ENCODE peak calls at places on chromosomes 3 and 15, in four cellular contexts. O is mucosa of descending colon, Z is spleen, T is transverse colon. E is an unnamed sample.

GRCh38 chr3:12187448-12188327 is 29.0 kb upstream of the TIMP4 start:
- DNase-seq in O (peak; percentile 50), Z (peak; percentile 84), T (peak; percentile 34), E (no peak)

GRCh38 chr3:128051459-128051836 is 789 bp upstream of the SEC61A1 start:
- DNase-seq in O (no peak), Z (no peak), T (no peak), E (no peak)

GRCh38 chr15:64878708-64879107 is 33.0 kb upstream of the ANKDD1A start:
- DNase-seq in O (no peak), Z (peak; percentile 80), T (peak; percentile 33), E (no peak)

GRCh38 chr15:62895905-62896316 is 146.6 kb upstream of the TPM1 start:
- DNase-seq in O (no peak), Z (no peak), T (no peak), E (no peak)

GRCh38 chr3:24502690-24503089 is 8.0 kb upstream of the THRB start:
- DNase-seq in O (no peak), Z (no peak), T (no peak), E (no peak)

GRCh38 chr15:99474041-99474906 is 91.5 kb upstream of the MEF2A start:
- DNase-seq in O (no peak), Z (no peak), T (peak; percentile 32), E (peak; percentile 61)

GRCh38 chr15:43958894-43959330 is 132.1 kb downstream of the WDR76 start:
- DNase-seq in O (no peak), Z (no peak), T (no peak), E (no peak)

GRCh38 chr15:45790325-45790943 is 155.6 kb downstream of the SQOR start:
- DNase-seq in O (no peak), Z (no peak), T (peak; percentile 34), E (no peak)

GRCh38 chr3:4680881-4681300 is 187.7 kb downstream of the ITPR1 start:
- DNase-seq in O (no peak), Z (no peak), T (no peak), E (no peak)

GRCh38 chr15:59330649-59331048 is 42.0 kb downstream of the MYO1E start:
- DNase-seq in O (no peak), Z (no peak), T (no peak), E (no peak)

GRCh38 chr15:29053006-29053405 is 167.2 kb downstream of the APBA2 start:
- DNase-seq in O (no peak), Z (no peak), T (no peak), E (no peak)

GRCh38 chr15:29048011-29048410 is 162.2 kb downstream of the APBA2 start:
- DNase-seq in O (no peak), Z (peak; percentile 11), T (no peak), E (no peak)

GRCh38 chr15:29053661-29054131 is 167.9 kb downstream of the APBA2 start:
- DNase-seq in O (no peak), Z (no peak), T (no peak), E (no peak)

GRCh38 chr15:29054171-29055045 is 168.6 kb downstream of the APBA2 start:
- DNase-seq in O (no peak), Z (no peak), T (no peak), E (no peak)

DNA sequence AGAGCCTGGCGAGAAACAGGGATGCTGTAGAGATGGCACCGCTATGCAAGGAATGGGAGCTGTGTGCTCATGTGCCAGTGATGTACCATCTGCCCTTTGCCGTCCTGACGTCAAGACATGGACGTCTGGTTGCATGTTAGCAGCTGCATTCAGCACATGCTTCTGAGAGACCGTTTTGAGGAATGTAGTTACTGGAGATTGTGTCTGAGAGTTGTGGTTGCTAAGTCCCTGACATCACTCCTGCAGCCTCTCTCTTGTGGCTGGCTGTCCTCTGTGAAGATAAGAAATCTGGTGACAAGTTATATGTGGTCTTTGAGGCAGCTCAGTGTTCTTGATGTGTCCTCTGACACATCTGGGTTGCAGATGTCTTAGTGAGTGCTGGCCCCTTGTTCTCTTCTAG is 165.1 kb downstream of the APBA2 start:
- DNase-seq in O (no peak), Z (no peak), T (no peak), E (no peak)
- TF ChIP-seq CTCF in O (no peak), Z (no peak), T (no peak), E (no peak)

DNA sequence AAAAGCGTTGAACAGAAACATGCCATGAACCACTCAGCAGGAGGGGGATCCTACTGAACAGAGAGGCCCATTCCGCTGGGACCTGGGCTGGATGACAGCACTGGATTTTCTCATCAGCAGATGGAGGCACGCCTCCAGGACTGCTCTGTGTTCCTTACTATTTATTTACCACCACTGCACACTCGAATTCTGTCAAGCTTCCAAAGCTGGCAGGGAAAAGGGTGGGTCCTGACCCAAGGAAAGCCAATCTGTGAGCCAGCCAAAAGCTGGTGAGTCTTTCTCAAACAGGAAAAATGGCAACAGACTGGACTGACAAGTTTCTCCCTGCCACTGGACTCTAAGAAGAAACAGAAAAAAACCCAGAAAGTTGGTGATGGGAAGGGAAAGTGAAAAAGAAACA is 37.8 kb downstream of the CD47 start:
- DNase-seq in O (no peak), Z (no peak), T (no peak), E (no peak)
- TF ChIP-seq CTCF in O (no peak), Z (no peak), T (no peak), E (no peak)

GRCh38 chr15:51888593-51889195 is 59.2 kb downstream of the TMOD3 start:
- DNase-seq in O (no peak), Z (no peak), T (no peak), E (no peak)
- TF ChIP-seq CTCF in O (peak; percentile 33), Z (peak; percentile 69), T (peak; percentile 69), E (peak; percentile 95)

DNA sequence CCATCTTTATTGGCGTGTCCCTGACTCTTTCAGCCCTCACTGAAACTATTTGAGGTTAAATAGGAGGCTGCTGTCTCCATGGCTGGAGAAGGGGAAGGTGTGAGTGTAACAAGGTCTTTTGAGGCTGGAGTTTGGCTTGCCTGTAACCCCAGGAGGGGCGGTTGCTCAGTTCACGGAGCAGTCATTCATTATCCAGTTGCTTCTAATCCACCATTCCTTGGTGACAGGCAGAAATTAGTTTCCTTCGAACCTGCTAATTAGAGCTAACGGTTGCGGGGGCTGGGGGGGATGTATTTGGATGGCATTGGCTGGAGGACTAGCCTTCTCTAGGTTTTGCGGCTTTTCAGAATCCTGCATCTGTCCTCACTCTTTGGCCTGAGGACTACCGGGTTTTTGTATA is 18.4 kb downstream of the FGD5 start:
- DNase-seq in O (no peak), Z (no peak), T (no peak), E (no peak)
- TF ChIP-seq CTCF in O (no peak), Z (no peak), T (no peak), E (no peak)

GRCh38 chr15:47587938-47588817 is 129.1 kb upstream of the SEMA6D start:
- DNase-seq in O (no peak), Z (no peak), T (no peak), E (no peak)

GRCh38 chr15:47586653-47587224 is 130.6 kb upstream of the SEMA6D start:
- DNase-seq in O (peak; percentile 83), Z (no peak), T (peak; percentile 71), E (no peak)

DNA sequence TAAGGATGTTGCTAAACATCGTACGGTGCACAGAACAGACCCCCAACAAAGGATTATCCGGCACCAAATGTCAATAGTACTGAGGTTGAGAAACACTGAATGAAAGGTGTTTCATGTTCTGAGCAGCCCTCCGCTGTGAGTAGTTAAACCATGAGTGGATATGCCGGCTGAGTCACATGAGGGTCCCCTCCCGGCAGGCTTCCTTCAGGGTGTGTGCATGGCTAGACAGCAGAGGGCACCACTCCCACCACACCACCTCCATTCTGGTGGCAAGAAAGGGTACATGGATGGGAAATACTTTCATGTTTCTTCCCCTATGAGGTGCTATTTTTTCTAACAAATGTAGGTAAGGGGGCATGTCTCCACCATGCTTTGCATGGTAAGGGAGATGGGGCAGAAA is 128.3 kb upstream of the SEMA6D start:
- DNase-seq in O (no peak), Z (no peak), T (no peak), E (no peak)
- TF ChIP-seq CTCF in O (no peak), Z (no peak), T (no peak), E (no peak)

DNA sequence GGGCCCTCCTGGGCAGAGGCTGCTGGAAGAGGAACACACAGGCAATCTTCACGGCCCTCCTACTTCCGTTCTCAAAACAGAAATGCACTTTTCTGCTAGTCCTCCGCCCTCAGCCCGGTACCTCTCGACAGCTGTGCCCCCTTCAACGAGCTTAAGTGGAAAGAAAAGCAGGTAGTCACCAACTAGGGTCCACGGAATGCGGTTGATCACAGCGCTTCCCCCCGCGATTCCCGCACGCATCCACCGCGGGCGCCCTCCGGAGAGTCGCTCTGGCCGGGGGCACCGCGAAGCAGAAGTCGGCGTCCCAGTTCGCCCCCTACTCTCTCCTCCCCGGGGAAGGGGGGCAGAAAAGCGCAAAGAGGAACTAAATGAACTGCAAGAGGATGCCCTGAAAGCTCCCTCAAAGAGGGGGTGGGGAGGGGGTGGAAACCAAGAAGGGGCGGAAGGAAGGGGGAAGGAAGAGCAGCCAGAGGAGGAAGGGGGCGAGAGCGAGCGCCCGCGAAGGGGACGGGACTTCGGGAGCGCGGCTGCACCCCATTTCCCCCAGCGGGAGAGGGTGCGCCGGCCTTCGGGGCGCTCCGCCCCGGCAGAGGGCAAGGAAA is 748 bp downstream of the ACAP2 start:
- DNase-seq in O (peak; percentile 70), Z (peak; percentile 91), T (peak; percentile 50), E (no peak)
- TF ChIP-seq CTCF in O (no peak), Z (no peak), T (no peak), E (no peak)